ENCODE peak calls at places on chromosomes 7 and 10, in ten cellular contexts. One of them, this sample, is unnamed.

GRCh38 chr10:24009115-24009514 is 199.8 kb upstream of the KIAA1217 start:
- DNase-seq in left colon: no peak
- DNase-seq in left cardiac atrium: no peak
- DNase-seq in NCI-H460: no peak
- DNase-seq in nucleus accumbens: no peak
- DNase-seq in mesenteric fat pad: no peak
- DNase-seq in CD8-positive, alpha-beta memory T cell: no peak
- DNase-seq in stimulated activated CD4-positive, alpha-beta T cell treated with anti-CD3 and anti-CD28 coated beads, Interleukin-4, amount 100 ng/mL, for 24 hours: no peak
- DNase-seq in head of caudate nucleus: no peak
- DNase-seq in activated CD4-positive, alpha-beta T cell treated with anti-CD3 and anti-CD28 coated beads for 48 hours: no peak
- DNase-seq in this sample: no peak

GRCh38 chr7:155166673-155167370 is 96.7 kb downstream of the HTR5A start:
- DNase-seq in left colon: no peak
- DNase-seq in left cardiac atrium: no peak
- DNase-seq in NCI-H460: peak; percentile 83
- DNase-seq in nucleus accumbens: no peak
- DNase-seq in mesenteric fat pad: peak; percentile 81
- DNase-seq in CD8-positive, alpha-beta memory T cell: no peak
- DNase-seq in stimulated activated CD4-positive, alpha-beta T cell treated with anti-CD3 and anti-CD28 coated beads, Interleukin-4, amount 100 ng/mL, for 24 hours: peak; percentile 36
- DNase-seq in head of caudate nucleus: no peak
- DNase-seq in activated CD4-positive, alpha-beta T cell treated with anti-CD3 and anti-CD28 coated beads for 48 hours: no peak
- DNase-seq in this sample: no peak

GRCh38 chr7:113730309-113730955 is 188.4 kb downstream of the PPP1R3A start:
- DNase-seq in left colon: no peak
- DNase-seq in left cardiac atrium: no peak
- DNase-seq in NCI-H460: no peak
- DNase-seq in nucleus accumbens: no peak
- DNase-seq in mesenteric fat pad: no peak
- DNase-seq in CD8-positive, alpha-beta memory T cell: no peak
- DNase-seq in stimulated activated CD4-positive, alpha-beta T cell treated with anti-CD3 and anti-CD28 coated beads, Interleukin-4, amount 100 ng/mL, for 24 hours: no peak
- DNase-seq in head of caudate nucleus: no peak
- DNase-seq in activated CD4-positive, alpha-beta T cell treated with anti-CD3 and anti-CD28 coated beads for 48 hours: no peak
- DNase-seq in this sample: no peak

GRCh38 chr7:33157781-33158180 is 28.4 kb downstream of the BBS9 start:
- DNase-seq in left colon: no peak
- DNase-seq in left cardiac atrium: no peak
- DNase-seq in NCI-H460: no peak
- DNase-seq in nucleus accumbens: no peak
- DNase-seq in mesenteric fat pad: no peak
- DNase-seq in CD8-positive, alpha-beta memory T cell: no peak
- DNase-seq in stimulated activated CD4-positive, alpha-beta T cell treated with anti-CD3 and anti-CD28 coated beads, Interleukin-4, amount 100 ng/mL, for 24 hours: no peak
- DNase-seq in head of caudate nucleus: no peak
- DNase-seq in activated CD4-positive, alpha-beta T cell treated with anti-CD3 and anti-CD28 coated beads for 48 hours: no peak
- DNase-seq in this sample: no peak

GRCh38 chr10:69472544-69472943 is 21.3 kb downstream of the TSPAN15 start:
- DNase-seq in left colon: no peak
- DNase-seq in left cardiac atrium: no peak
- DNase-seq in NCI-H460: no peak
- DNase-seq in nucleus accumbens: no peak
- DNase-seq in mesenteric fat pad: no peak
- DNase-seq in CD8-positive, alpha-beta memory T cell: no peak
- DNase-seq in stimulated activated CD4-positive, alpha-beta T cell treated with anti-CD3 and anti-CD28 coated beads, Interleukin-4, amount 100 ng/mL, for 24 hours: no peak
- DNase-seq in head of caudate nucleus: no peak
- DNase-seq in activated CD4-positive, alpha-beta T cell treated with anti-CD3 and anti-CD28 coated beads for 48 hours: no peak
- DNase-seq in this sample: no peak

GRCh38 chr7:152464312-152465117 is 28.7 kb upstream of the KMT2C start:
- DNase-seq in left colon: peak; percentile 82
- DNase-seq in left cardiac atrium: peak; percentile 81
- DNase-seq in NCI-H460: peak; percentile 39
- DNase-seq in nucleus accumbens: peak; percentile 53
- DNase-seq in mesenteric fat pad: peak; percentile 95
- DNase-seq in CD8-positive, alpha-beta memory T cell: no peak
- DNase-seq in stimulated activated CD4-positive, alpha-beta T cell treated with anti-CD3 and anti-CD28 coated beads, Interleukin-4, amount 100 ng/mL, for 24 hours: peak; percentile 77
- DNase-seq in head of caudate nucleus: peak; percentile 77
- DNase-seq in activated CD4-positive, alpha-beta T cell treated with anti-CD3 and anti-CD28 coated beads for 48 hours: peak; percentile 84
- DNase-seq in this sample: peak; percentile 80

GRCh38 chr10:14391342-14391741 is 60.6 kb upstream of the FRMD4A start:
- DNase-seq in left colon: no peak
- DNase-seq in left cardiac atrium: no peak
- DNase-seq in NCI-H460: no peak
- DNase-seq in nucleus accumbens: no peak
- DNase-seq in mesenteric fat pad: no peak
- DNase-seq in CD8-positive, alpha-beta memory T cell: no peak
- DNase-seq in stimulated activated CD4-positive, alpha-beta T cell treated with anti-CD3 and anti-CD28 coated beads, Interleukin-4, amount 100 ng/mL, for 24 hours: no peak
- DNase-seq in head of caudate nucleus: no peak
- DNase-seq in activated CD4-positive, alpha-beta T cell treated with anti-CD3 and anti-CD28 coated beads for 48 hours: no peak
- DNase-seq in this sample: no peak

GRCh38 chr7:24733414-24734060 is 23.7 kb downstream of the GSDME start:
- DNase-seq in left colon: no peak
- DNase-seq in left cardiac atrium: no peak
- DNase-seq in NCI-H460: no peak
- DNase-seq in nucleus accumbens: no peak
- DNase-seq in mesenteric fat pad: no peak
- DNase-seq in CD8-positive, alpha-beta memory T cell: no peak
- DNase-seq in stimulated activated CD4-positive, alpha-beta T cell treated with anti-CD3 and anti-CD28 coated beads, Interleukin-4, amount 100 ng/mL, for 24 hours: no peak
- DNase-seq in head of caudate nucleus: no peak
- DNase-seq in activated CD4-positive, alpha-beta T cell treated with anti-CD3 and anti-CD28 coated beads for 48 hours: no peak
- DNase-seq in this sample: no peak

GRCh38 chr7:111364413-111364812 is 197.9 kb downstream of the IMMP2L start:
- DNase-seq in left colon: no peak
- DNase-seq in left cardiac atrium: no peak
- DNase-seq in NCI-H460: no peak
- DNase-seq in nucleus accumbens: no peak
- DNase-seq in mesenteric fat pad: no peak
- DNase-seq in CD8-positive, alpha-beta memory T cell: no peak
- DNase-seq in stimulated activated CD4-positive, alpha-beta T cell treated with anti-CD3 and anti-CD28 coated beads, Interleukin-4, amount 100 ng/mL, for 24 hours: no peak
- DNase-seq in head of caudate nucleus: no peak
- DNase-seq in activated CD4-positive, alpha-beta T cell treated with anti-CD3 and anti-CD28 coated beads for 48 hours: no peak
- DNase-seq in this sample: no peak

GRCh38 chr10:285216-285967 is 150.1 kb downstream of the ZMYND11 start:
- DNase-seq in left colon: no peak
- DNase-seq in left cardiac atrium: no peak
- DNase-seq in NCI-H460: no peak
- DNase-seq in nucleus accumbens: no peak
- DNase-seq in mesenteric fat pad: no peak
- DNase-seq in CD8-positive, alpha-beta memory T cell: no peak
- DNase-seq in stimulated activated CD4-positive, alpha-beta T cell treated with anti-CD3 and anti-CD28 coated beads, Interleukin-4, amount 100 ng/mL, for 24 hours: no peak
- DNase-seq in head of caudate nucleus: no peak
- DNase-seq in activated CD4-positive, alpha-beta T cell treated with anti-CD3 and anti-CD28 coated beads for 48 hours: no peak
- DNase-seq in this sample: no peak

GRCh38 chr7:24877790-24878311 is 102.1 kb downstream of the OSBPL3 start:
- DNase-seq in left colon: no peak
- DNase-seq in left cardiac atrium: no peak
- DNase-seq in NCI-H460: no peak
- DNase-seq in nucleus accumbens: no peak
- DNase-seq in mesenteric fat pad: no peak
- DNase-seq in CD8-positive, alpha-beta memory T cell: no peak
- DNase-seq in stimulated activated CD4-positive, alpha-beta T cell treated with anti-CD3 and anti-CD28 coated beads, Interleukin-4, amount 100 ng/mL, for 24 hours: peak; percentile 51
- DNase-seq in head of caudate nucleus: no peak
- DNase-seq in activated CD4-positive, alpha-beta T cell treated with anti-CD3 and anti-CD28 coated beads for 48 hours: peak; percentile 47
- DNase-seq in this sample: no peak

GRCh38 chr7:56009695-56010094 is 41.5 kb downstream of the PSPH start:
- DNase-seq in left colon: peak; percentile 31
- DNase-seq in left cardiac atrium: no peak
- DNase-seq in NCI-H460: no peak
- DNase-seq in nucleus accumbens: peak; percentile 13
- DNase-seq in mesenteric fat pad: no peak
- DNase-seq in CD8-positive, alpha-beta memory T cell: no peak
- DNase-seq in stimulated activated CD4-positive, alpha-beta T cell treated with anti-CD3 and anti-CD28 coated beads, Interleukin-4, amount 100 ng/mL, for 24 hours: no peak
- DNase-seq in head of caudate nucleus: peak; percentile 41
- DNase-seq in activated CD4-positive, alpha-beta T cell treated with anti-CD3 and anti-CD28 coated beads for 48 hours: no peak
- DNase-seq in this sample: no peak

GRCh38 chr7:92622680-92623079 is 32.5 kb upstream of the FAM133B start:
- DNase-seq in left colon: no peak
- DNase-seq in left cardiac atrium: no peak
- DNase-seq in NCI-H460: no peak
- DNase-seq in nucleus accumbens: no peak
- DNase-seq in mesenteric fat pad: no peak
- DNase-seq in CD8-positive, alpha-beta memory T cell: no peak
- DNase-seq in stimulated activated CD4-positive, alpha-beta T cell treated with anti-CD3 and anti-CD28 coated beads, Interleukin-4, amount 100 ng/mL, for 24 hours: no peak
- DNase-seq in head of caudate nucleus: no peak
- DNase-seq in activated CD4-positive, alpha-beta T cell treated with anti-CD3 and anti-CD28 coated beads for 48 hours: no peak
- DNase-seq in this sample: no peak

GRCh38 chr7:95718556-95719410 is 53.6 kb upstream of the DYNC1I1 start:
- DNase-seq in left colon: no peak
- DNase-seq in left cardiac atrium: no peak
- DNase-seq in NCI-H460: peak; percentile 19
- DNase-seq in nucleus accumbens: no peak
- DNase-seq in mesenteric fat pad: no peak
- DNase-seq in CD8-positive, alpha-beta memory T cell: no peak
- DNase-seq in stimulated activated CD4-positive, alpha-beta T cell treated with anti-CD3 and anti-CD28 coated beads, Interleukin-4, amount 100 ng/mL, for 24 hours: no peak
- DNase-seq in head of caudate nucleus: no peak
- DNase-seq in activated CD4-positive, alpha-beta T cell treated with anti-CD3 and anti-CD28 coated beads for 48 hours: no peak
- DNase-seq in this sample: no peak

GRCh38 chr10:42755591-42756093 is 27.0 kb upstream of the BMS1 start:
- DNase-seq in left colon: no peak
- DNase-seq in left cardiac atrium: no peak
- DNase-seq in NCI-H460: no peak
- DNase-seq in nucleus accumbens: no peak
- DNase-seq in mesenteric fat pad: no peak
- DNase-seq in CD8-positive, alpha-beta memory T cell: no peak
- DNase-seq in stimulated activated CD4-positive, alpha-beta T cell treated with anti-CD3 and anti-CD28 coated beads, Interleukin-4, amount 100 ng/mL, for 24 hours: no peak
- DNase-seq in head of caudate nucleus: no peak
- DNase-seq in activated CD4-positive, alpha-beta T cell treated with anti-CD3 and anti-CD28 coated beads for 48 hours: no peak
- DNase-seq in this sample: no peak

GRCh38 chr10:87930929-87931835 is 67.8 kb downstream of the PTEN start:
- DNase-seq in left colon: no peak
- DNase-seq in left cardiac atrium: no peak
- DNase-seq in NCI-H460: no peak
- DNase-seq in nucleus accumbens: no peak
- DNase-seq in mesenteric fat pad: no peak
- DNase-seq in CD8-positive, alpha-beta memory T cell: no peak
- DNase-seq in stimulated activated CD4-positive, alpha-beta T cell treated with anti-CD3 and anti-CD28 coated beads, Interleukin-4, amount 100 ng/mL, for 24 hours: no peak
- DNase-seq in head of caudate nucleus: no peak
- DNase-seq in activated CD4-positive, alpha-beta T cell treated with anti-CD3 and anti-CD28 coated beads for 48 hours: no peak
- DNase-seq in this sample: no peak

GRCh38 chr7:27636326-27637006 is 26.2 kb downstream of the HIBADH start:
- DNase-seq in left colon: no peak
- DNase-seq in left cardiac atrium: no peak
- DNase-seq in NCI-H460: no peak
- DNase-seq in nucleus accumbens: no peak
- DNase-seq in mesenteric fat pad: no peak
- DNase-seq in CD8-positive, alpha-beta memory T cell: no peak
- DNase-seq in stimulated activated CD4-positive, alpha-beta T cell treated with anti-CD3 and anti-CD28 coated beads, Interleukin-4, amount 100 ng/mL, for 24 hours: no peak
- DNase-seq in head of caudate nucleus: no peak
- DNase-seq in activated CD4-positive, alpha-beta T cell treated with anti-CD3 and anti-CD28 coated beads for 48 hours: no peak
- DNase-seq in this sample: no peak

GRCh38 chr7:26948617-26949118 is 84.3 kb upstream of the SKAP2 start:
- DNase-seq in left colon: no peak
- DNase-seq in left cardiac atrium: no peak
- DNase-seq in NCI-H460: no peak
- DNase-seq in nucleus accumbens: no peak
- DNase-seq in mesenteric fat pad: no peak
- DNase-seq in CD8-positive, alpha-beta memory T cell: no peak
- DNase-seq in stimulated activated CD4-positive, alpha-beta T cell treated with anti-CD3 and anti-CD28 coated beads, Interleukin-4, amount 100 ng/mL, for 24 hours: no peak
- DNase-seq in head of caudate nucleus: no peak
- DNase-seq in activated CD4-positive, alpha-beta T cell treated with anti-CD3 and anti-CD28 coated beads for 48 hours: no peak
- DNase-seq in this sample: no peak

GRCh38 chr10:121698336-121698735 is 100.1 kb upstream of the FGFR2 start:
- DNase-seq in left colon: no peak
- DNase-seq in left cardiac atrium: no peak
- DNase-seq in NCI-H460: no peak
- DNase-seq in nucleus accumbens: no peak
- DNase-seq in mesenteric fat pad: no peak
- DNase-seq in CD8-positive, alpha-beta memory T cell: no peak
- DNase-seq in stimulated activated CD4-positive, alpha-beta T cell treated with anti-CD3 and anti-CD28 coated beads, Interleukin-4, amount 100 ng/mL, for 24 hours: no peak
- DNase-seq in head of caudate nucleus: no peak
- DNase-seq in activated CD4-positive, alpha-beta T cell treated with anti-CD3 and anti-CD28 coated beads for 48 hours: no peak
- DNase-seq in this sample: no peak

GRCh38 chr10:98560585-98560984 is 113.8 kb upstream of the HPS1 start:
- DNase-seq in left colon: no peak
- DNase-seq in left cardiac atrium: no peak
- DNase-seq in NCI-H460: no peak
- DNase-seq in nucleus accumbens: no peak
- DNase-seq in mesenteric fat pad: no peak
- DNase-seq in CD8-positive, alpha-beta memory T cell: no peak
- DNase-seq in stimulated activated CD4-positive, alpha-beta T cell treated with anti-CD3 and anti-CD28 coated beads, Interleukin-4, amount 100 ng/mL, for 24 hours: no peak
- DNase-seq in head of caudate nucleus: no peak
- DNase-seq in activated CD4-positive, alpha-beta T cell treated with anti-CD3 and anti-CD28 coated beads for 48 hours: no peak
- DNase-seq in this sample: no peak

GRCh38 chr7:147510913-147511312 is 1079.7 kb upstream of the C7orf33 start:
- DNase-seq in left colon: no peak
- DNase-seq in left cardiac atrium: no peak
- DNase-seq in NCI-H460: no peak
- DNase-seq in nucleus accumbens: no peak
- DNase-seq in mesenteric fat pad: no peak
- DNase-seq in CD8-positive, alpha-beta memory T cell: no peak
- DNase-seq in stimulated activated CD4-positive, alpha-beta T cell treated with anti-CD3 and anti-CD28 coated beads, Interleukin-4, amount 100 ng/mL, for 24 hours: no peak
- DNase-seq in head of caudate nucleus: no peak
- DNase-seq in activated CD4-positive, alpha-beta T cell treated with anti-CD3 and anti-CD28 coated beads for 48 hours: no peak
- DNase-seq in this sample: no peak

GRCh38 chr10:101053516-101053915 is 8.3 kb upstream of the KAZALD1 start:
- DNase-seq in left colon: no peak
- DNase-seq in left cardiac atrium: no peak
- DNase-seq in NCI-H460: no peak
- DNase-seq in nucleus accumbens: no peak
- DNase-seq in mesenteric fat pad: no peak
- DNase-seq in CD8-positive, alpha-beta memory T cell: no peak
- DNase-seq in stimulated activated CD4-positive, alpha-beta T cell treated with anti-CD3 and anti-CD28 coated beads, Interleukin-4, amount 100 ng/mL, for 24 hours: no peak
- DNase-seq in head of caudate nucleus: no peak
- DNase-seq in activated CD4-positive, alpha-beta T cell treated with anti-CD3 and anti-CD28 coated beads for 48 hours: no peak
- DNase-seq in this sample: no peak

GRCh38 chr10:14330390-14331071 is at the start of gene FRMD4A:
- DNase-seq in left colon: no peak
- DNase-seq in left cardiac atrium: no peak
- DNase-seq in NCI-H460: no peak
- DNase-seq in nucleus accumbens: no peak
- DNase-seq in mesenteric fat pad: no peak
- DNase-seq in CD8-positive, alpha-beta memory T cell: no peak
- DNase-seq in stimulated activated CD4-positive, alpha-beta T cell treated with anti-CD3 and anti-CD28 coated beads, Interleukin-4, amount 100 ng/mL, for 24 hours: no peak
- DNase-seq in head of caudate nucleus: peak; percentile 34
- DNase-seq in activated CD4-positive, alpha-beta T cell treated with anti-CD3 and anti-CD28 coated beads for 48 hours: no peak
- DNase-seq in this sample: no peak

GRCh38 chr10:86753056-86753455 is 3.4 kb upstream of the BMPR1A start:
- DNase-seq in left colon: no peak
- DNase-seq in left cardiac atrium: no peak
- DNase-seq in NCI-H460: no peak
- DNase-seq in nucleus accumbens: no peak
- DNase-seq in mesenteric fat pad: no peak
- DNase-seq in CD8-positive, alpha-beta memory T cell: no peak
- DNase-seq in stimulated activated CD4-positive, alpha-beta T cell treated with anti-CD3 and anti-CD28 coated beads, Interleukin-4, amount 100 ng/mL, for 24 hours: no peak
- DNase-seq in head of caudate nucleus: no peak
- DNase-seq in activated CD4-positive, alpha-beta T cell treated with anti-CD3 and anti-CD28 coated beads for 48 hours: no peak
- DNase-seq in this sample: no peak